ENCODE peak calls at places on chromosome 14, in eight cellular contexts. C is GM23338, K is heart left ventricle, S is GM12878, B is suprapubic skin, H is tibial nerve, W is heart right ventricle, P is kidney. O is an unnamed sample.

GRCh38 chr14:28361486-28361885 is 405.1 kb upstream of the FOXG1 start:
- DNase-seq in P (no peak), W (no peak), C (peak; percentile 2), S (no peak), B (no peak), H (no peak), K (no peak), O (no peak)

GRCh38 chr14:63893701-63894458 is 41.1 kb downstream of the SYNE2 start:
- DNase-seq in K (peak; percentile 61), W (peak; percentile 44), S (no peak), B (no peak), C (peak; percentile 52), H (no peak), P (peak; percentile 81), O (peak; percentile 45)

GRCh38 chr14:76855066-76855465 is 28.9 kb downstream of the LRRC74A start:
- DNase-seq in C (no peak), B (no peak), K (no peak), P (no peak), W (no peak), H (no peak), S (no peak), O (no peak)

GRCh38 chr14:21825845-21826244 is 152.2 kb upstream of the OR4E1 start:
- DNase-seq in H (no peak), W (no peak), C (no peak), P (no peak), S (no peak), B (no peak), K (no peak), O (no peak)

GRCh38 chr14:65867333-65867732 is 454.8 kb downstream of the FUT8 start:
- DNase-seq in S (no peak), P (no peak), K (no peak), C (no peak), B (no peak), H (no peak), W (no peak), O (no peak)

GRCh38 chr14:85319998-85320397 is 209.9 kb upstream of the FLRT2 start:
- DNase-seq in P (no peak), C (no peak), W (no peak), K (no peak), S (no peak), B (no peak), H (no peak), O (no peak)

GRCh38 chr14:24659916-24660570 is 26.1 kb upstream of the GZMB start:
- DNase-seq in P (no peak), K (no peak), W (no peak), S (no peak), B (no peak), H (no peak), C (no peak), O (no peak)

GRCh38 chr14:103727313-103728000 is 11.8 kb downstream of the ZFYVE21 start:
- DNase-seq in B (no peak), W (peak; percentile 12), K (no peak), S (no peak), H (no peak), C (peak; percentile 85), P (peak; percentile 73), O (no peak)

GRCh38 chr14:26281280-26281998 is 316.4 kb downstream of the NOVA1 start:
- DNase-seq in W (no peak), S (no peak), H (no peak), K (no peak), P (no peak), B (no peak), C (peak; percentile 75), O (no peak)

GRCh38 chr14:45972416-45972815 is 679.2 kb downstream of the RPL10L start:
- DNase-seq in W (no peak), S (no peak), H (no peak), B (no peak), K (no peak), C (no peak), P (no peak), O (no peak)

GRCh38 chr14:76267322-76268012 is 108.5 kb upstream of the ESRRB start:
- DNase-seq in H (peak; percentile 47), B (no peak), W (peak; percentile 78), K (peak; percentile 79), C (peak; percentile 80), P (peak; percentile 87), S (no peak), O (no peak)

GRCh38 chr14:90514566-90514965 is 117.7 kb downstream of the CALM1 start:
- DNase-seq in S (no peak), K (no peak), C (no peak), H (no peak), P (no peak), W (no peak), B (no peak), O (no peak)
- H3K4me1 ChIP-seq in S (no peaks in the 10 kb centered on the region), K (peaks cover 40% of the 10 kb centered on the region), C (peaks cover 13% of the 10 kb centered on the region), H (peaks cover 36% of the 10 kb centered on the region), P (peaks cover 27% of the 10 kb centered on the region), W (peaks cover 54% of the 10 kb centered on the region), B (peaks cover 58% of the 10 kb centered on the region), O (peaks cover 14% of the 10 kb centered on the region)

DNA sequence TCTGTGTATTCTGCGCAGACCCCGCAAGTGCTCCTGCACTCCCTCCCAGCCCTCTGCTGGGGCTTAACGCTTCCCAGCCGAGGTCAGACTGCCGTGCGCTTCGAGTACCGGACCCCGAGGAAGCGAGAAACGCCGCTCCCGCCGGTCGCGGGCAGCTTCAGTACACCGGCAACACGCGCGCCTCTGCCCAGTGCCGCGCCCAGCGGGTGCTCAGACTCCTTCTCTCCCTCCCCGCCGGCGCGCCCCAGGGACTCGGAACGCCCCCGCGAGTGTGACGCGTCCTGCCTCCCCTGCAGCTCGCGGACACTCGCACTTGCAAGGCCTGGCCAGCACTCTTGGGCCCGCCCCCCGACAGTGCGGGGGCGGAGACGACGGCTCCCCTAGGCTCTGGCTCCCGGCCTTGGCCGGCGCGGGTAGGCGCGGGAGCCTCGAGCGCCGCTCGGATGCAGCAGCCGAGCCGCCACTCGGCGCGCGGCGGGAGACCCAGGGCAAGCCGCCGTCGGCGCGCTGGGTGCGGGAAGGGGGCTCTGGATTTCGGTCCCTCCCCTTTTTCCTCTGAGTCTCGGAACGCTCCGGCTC is at the start of gene PTGER2:
- DNase-seq in B (peak; percentile 92), C (peak; percentile 70), K (peak; percentile 92), P (peak; percentile 97), S (no peak), W (peak; percentile 87), H (peak; percentile 54), O (peak; percentile 66)
- H3K4me3 ChIP-seq in B (peak within 1 kb of the TSS; percentile 53), C (peak within 1 kb of the TSS; percentile 71), K (peak within 1 kb of the TSS; percentile 52), P (peak within 1 kb of the TSS; percentile 64), S (peak within 1 kb of the TSS; percentile 54), W (peak within 1 kb of the TSS; percentile 60), H (peak within 1 kb of the TSS; percentile 41), O (peak within 1 kb of the TSS; percentile 76)

GRCh38 chr14:89388853-89389252 is 28.2 kb downstream of the FOXN3 start:
- DNase-seq in B (no peak), W (no peak), P (no peak), S (no peak), C (peak; percentile 63), K (no peak), H (no peak), O (no peak)
- TF ChIP-seq CTCF in B (no peak), W (no peak), P (no peak), S (no peak), C (peak; percentile 20), K (peak; percentile 20), H (no peak), O (no peak)

DNA sequence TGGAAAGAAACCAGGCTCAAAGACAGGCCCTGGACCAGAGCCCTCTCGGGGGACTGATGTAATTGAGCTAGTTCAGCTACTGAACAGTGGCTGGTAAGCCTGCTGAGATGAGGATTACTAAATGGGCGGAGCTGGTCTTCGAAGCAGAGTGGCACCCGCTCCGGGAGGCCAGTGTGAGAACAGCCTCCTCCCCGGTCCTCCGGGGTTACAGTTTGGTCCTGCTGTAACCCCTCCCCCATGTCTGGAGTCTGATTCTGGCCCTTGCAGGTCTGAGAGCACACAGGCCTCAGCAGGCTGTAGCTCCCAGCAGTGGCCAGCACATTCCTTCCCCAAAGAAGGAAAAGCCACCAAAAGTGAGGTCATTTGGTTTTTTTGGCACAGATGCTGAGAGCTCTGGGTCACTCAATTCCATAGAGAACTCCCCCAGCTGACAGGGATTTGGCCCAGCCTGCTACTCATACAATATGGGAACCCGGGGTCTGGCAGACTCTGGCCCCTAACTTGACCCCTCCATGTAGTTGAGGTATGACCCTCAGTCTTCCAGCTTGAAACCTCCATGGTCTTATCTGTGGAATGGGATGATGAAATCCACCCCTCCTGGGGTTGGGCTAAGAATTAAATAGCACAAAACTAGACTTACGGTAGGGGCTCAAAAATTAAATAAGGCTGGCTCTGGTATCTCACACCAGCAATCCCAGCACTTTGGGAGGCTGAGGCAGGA is 39.0 kb downstream of the ACTN1 start:
- DNase-seq in B (no peak), H (peak; percentile 30), C (peak; percentile 44), P (peak; percentile 96), K (peak; percentile 93), S (no peak), W (peak; percentile 74), O (peak; percentile 78)
- H3K4me1 ChIP-seq in B (peaks cover 92% of the 10 kb centered on the region), H (peaks cover 92% of the 10 kb centered on the region), C (peaks cover 67% of the 10 kb centered on the region), P (peaks cover 32% of the 10 kb centered on the region), K (peaks cover 99% of the 10 kb centered on the region), S (no peaks in the 10 kb centered on the region), W (peaks cover 100% of the 10 kb centered on the region), O (peaks cover 98% of the 10 kb centered on the region)

DNA sequence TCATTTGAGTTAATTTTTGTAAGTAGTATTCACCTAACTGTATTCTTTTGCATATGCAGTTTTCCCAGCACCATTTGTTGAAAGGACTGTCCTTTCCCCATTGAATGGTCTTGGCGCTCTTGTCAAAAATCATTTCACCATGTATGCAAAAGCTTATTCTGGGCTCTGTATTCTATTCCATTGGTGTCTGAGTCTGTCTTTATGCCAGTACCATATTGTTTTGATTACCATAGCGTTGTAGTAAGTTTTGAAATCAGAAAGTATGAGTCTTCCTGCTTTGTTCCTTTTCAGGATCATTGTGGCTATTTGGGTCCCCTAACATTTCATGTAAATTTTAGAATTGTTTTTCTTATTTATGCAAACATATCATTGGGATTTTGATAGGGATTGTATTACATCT is 508.7 kb upstream of the RGS6 start:
- DNase-seq in K (no peak), C (no peak), S (no peak), H (no peak), W (no peak), B (no peak), P (no peak), O (no peak)
- H3K4me3 ChIP-seq in K (no peak overlapping the region), C (no peak overlapping the region), S (no peak overlapping the region), H (no peak overlapping the region), W (no peak overlapping the region), B (no peak overlapping the region), P (no peak overlapping the region), O (no peak overlapping the region)

GRCh38 chr14:70595443-70596185 is 4.8 kb downstream of the MED6 start:
- DNase-seq in S (no peak), P (peak; percentile 60), B (no peak), W (no peak), H (no peak), C (peak; percentile 22), K (peak; percentile 28), O (no peak)
- TF ChIP-seq CTCF in S (no peak), P (no peak), B (no peak), W (no peak), H (no peak), C (no peak), K (no peak), O (no peak)

GRCh38 chr14:89397569-89397968 is 19.5 kb downstream of the FOXN3 start:
- DNase-seq in P (no peak), K (no peak), C (no peak), H (no peak), W (no peak), B (no peak), S (no peak), O (no peak)
- H3K4me1 ChIP-seq in P (no peaks in the 10 kb centered on the region), K (peaks cover 52% of the 10 kb centered on the region), C (peaks cover 64% of the 10 kb centered on the region), H (peaks cover 36% of the 10 kb centered on the region), W (peaks cover 33% of the 10 kb centered on the region), B (peaks cover 24% of the 10 kb centered on the region), S (peaks cover 6% of the 10 kb centered on the region), O (peaks cover 15% of the 10 kb centered on the region)

O was measured in thoracic aorta.